ENCODE peak calls at places on chromosomes 2 and 18, in six cellular contexts. B, C, I, D, K and P are unnamed samples.

GRCh38 chr2:191572319-191572718 is 105.6 kb upstream of the NABP1 start:
- DNase-seq in B (no peak), C (no peak), I (no peak), D (no peak), K (no peak), P (no peak)

GRCh38 chr2:111219285-111219684 is 98.6 kb downstream of the BCL2L11 start:
- DNase-seq in B (no peak), C (no peak), I (no peak), D (peak), K (no peak), P (no peak)

GRCh38 chr2:229287836-229288235 is 16.7 kb upstream of the PID1 start:
- DNase-seq in B (no peak), C (no peak), I (no peak), D (no peak), K (no peak), P (no peak)

GRCh38 chr2:216560695-216561370 is 62.2 kb downstream of the RPL37A start:
- DNase-seq in B (no peak), C (peak), I (no peak), D (no peak), K (no peak), P (no peak)

GRCh38 chr18:74489631-74490030 is 6.5 kb upstream of the CNDP2 start:
- DNase-seq in B (no peak), C (peak), I (no peak), D (no peak), K (no peak), P (no peak)

GRCh38 chr2:121049921-121050585 is 234.9 kb downstream of the TFCP2L1 start:
- DNase-seq in B (no peak), C (no peak), I (no peak), D (no peak), K (peak), P (no peak)

GRCh38 chr18:62531078-62531477 is 8.3 kb downstream of the ZCCHC2 start:
- DNase-seq in B (no peak), C (no peak), I (no peak), D (no peak), K (no peak), P (no peak)

GRCh38 chr2:233353769-233354499 is at the start of gene DGKD:
- DNase-seq in B (peak), C (no peak), I (no peak), D (peak), K (peak), P (no peak)

GRCh38 chr2:64524604-64525322 is 635 bp downstream of the AFTPH start:
- DNase-seq in B (peak), C (no peak), I (no peak), D (peak), K (no peak), P (no peak)

GRCh38 chr2:237833546-237833945 is 25.9 kb upstream of the RAMP1 start:
- DNase-seq in B (no peak), C (peak), I (no peak), D (no peak), K (no peak), P (no peak)

GRCh38 chr2:84038866-84039265 is 420.2 kb downstream of the SUCLG1 start:
- DNase-seq in B (no peak), C (no peak), I (no peak), D (no peak), K (no peak), P (no peak)

GRCh38 chr18:74116628-74117554 is 30.7 kb downstream of the FBXO15 start:
- DNase-seq in B (peak), C (peak), I (no peak), D (peak), K (no peak), P (no peak)

GRCh38 chr2:111698743-111699554 is 185.0 kb downstream of the ANAPC1 start:
- DNase-seq in B (peak), C (peak), I (peak), D (peak), K (peak), P (peak)

GRCh38 chr2:174491947-174492346 is 5.1 kb upstream of the GPR155 start:
- DNase-seq in B (no peak), C (no peak), I (no peak), D (no peak), K (no peak), P (no peak)

GRCh38 chr18:22378672-22379282 is 38.9 kb downstream of the CTAGE1 start:
- DNase-seq in B (peak), C (no peak), I (no peak), D (peak), K (no peak), P (no peak)

GRCh38 chr2:65431417-65432226 is 777 bp downstream of the SPRED2 start:
- DNase-seq in B (peak), C (no peak), I (no peak), D (peak), K (peak), P (no peak)

GRCh38 chr18:5036523-5036922 is 160.5 kb downstream of the AKAIN1 start:
- DNase-seq in B (no peak), C (no peak), I (no peak), D (peak), K (no peak), P (no peak)

GRCh38 chr2:70261501-70261900 is 3.6 kb downstream of the PCYOX1 start:
- DNase-seq in B (peak), C (no peak), I (no peak), D (no peak), K (no peak), P (no peak)

GRCh38 chr18:28032177-28032576 is 144.8 kb downstream of the CDH2 start:
- DNase-seq in B (peak), C (no peak), I (no peak), D (no peak), K (no peak), P (no peak)

GRCh38 chr2:46158661-46159060 is 138.5 kb upstream of the EPAS1 start:
- DNase-seq in B (peak), C (no peak), I (no peak), D (no peak), K (no peak), P (no peak)

GRCh38 chr2:210593166-210593565 is 36.8 kb downstream of the CPS1 start:
- DNase-seq in B (no peak), C (no peak), I (no peak), D (peak), K (no peak), P (no peak)

GRCh38 chr2:15896859-15897258 is 43.5 kb upstream of the MYCN start:
- DNase-seq in B (no peak), C (no peak), I (no peak), D (no peak), K (no peak), P (no peak)

GRCh38 chr2:142037744-142038143 is 93.1 kb downstream of the LRP1B start:
- DNase-seq in B (peak), C (no peak), I (no peak), D (peak), K (no peak), P (no peak)

GRCh38 chr2:164873096-164873670 is 31.6 kb upstream of the COBLL1 start:
- DNase-seq in B (no peak), C (no peak), I (no peak), D (no peak), K (no peak), P (no peak)

GRCh38 chr2:222178450-222178849 is 120.3 kb downstream of the PAX3 start:
- DNase-seq in B (no peak), C (no peak), I (no peak), D (no peak), K (no peak), P (no peak)

GRCh38 chr2:40434638-40435296 is 17.1 kb downstream of the SLC8A1 start:
- DNase-seq in B (peak), C (peak), I (peak), D (no peak), K (no peak), P (peak)

GRCh38 chr18:57813245-57813644 is 10.1 kb upstream of the ATP8B1 start:
- DNase-seq in B (peak), C (peak), I (peak), D (no peak), K (no peak), P (peak)

GRCh38 chr2:88729061-88729745 is 37.7 kb downstream of the RPIA start:
- DNase-seq in B (peak), C (no peak), I (peak), D (no peak), K (no peak), P (no peak)

GRCh38 chr2:119282966-119283511 is 59.4 kb downstream of the STEAP3 start:
- DNase-seq in B (peak), C (no peak), I (no peak), D (no peak), K (peak), P (no peak)

GRCh38 chr2:3492951-3493609 is 26.3 kb downstream of the ADI1 start:
- DNase-seq in B (no peak), C (peak), I (no peak), D (no peak), K (peak), P (peak)

GRCh38 chr2:27765621-27766286 is 5.8 kb upstream of the MRPL33 start:
- DNase-seq in B (no peak), C (no peak), I (no peak), D (no peak), K (peak), P (peak)

GRCh38 chr2:204738721-204739120 is 193.4 kb downstream of the PARD3B start:
- DNase-seq in B (no peak), C (peak), I (no peak), D (no peak), K (no peak), P (no peak)

GRCh38 chr2:15919716-15920444 is 20.5 kb upstream of the MYCN start:
- DNase-seq in B (peak), C (no peak), I (no peak), D (no peak), K (no peak), P (no peak)

GRCh38 chr2:120693121-120693520 is 42.5 kb upstream of the GLI2 start:
- DNase-seq in B (peak), C (no peak), I (no peak), D (no peak), K (no peak), P (no peak)

GRCh38 chr2:68756178-68756577 is 21.6 kb downstream of the ARHGAP25 start:
- DNase-seq in B (no peak), C (no peak), I (no peak), D (peak), K (no peak), P (no peak)

GRCh38 chr2:26976242-26976641 is 5.8 kb downstream of the MAPRE3 start:
- DNase-seq in B (peak), C (no peak), I (no peak), D (no peak), K (no peak), P (no peak)

GRCh38 chr2:428591-428990 is 140.7 kb upstream of the ALKAL2 start:
- DNase-seq in B (no peak), C (no peak), I (no peak), D (no peak), K (no peak), P (no peak)

GRCh38 chr2:182642328-182642727 is 73.7 kb upstream of the DNAJC10 start:
- DNase-seq in B (peak), C (no peak), I (no peak), D (peak), K (peak), P (no peak)

GRCh38 chr2:1437101-1437500 is 23.8 kb downstream of the TPO start:
- DNase-seq in B (no peak), C (no peak), I (no peak), D (no peak), K (no peak), P (no peak)

GRCh38 chr2:1437537-1437936 is 24.3 kb downstream of the TPO start:
- DNase-seq in B (no peak), C (no peak), I (no peak), D (no peak), K (no peak), P (no peak)

GRCh38 chr2:1440581-1440980 is 27.3 kb downstream of the TPO start:
- DNase-seq in B (no peak), C (no peak), I (no peak), D (no peak), K (no peak), P (no peak)

GRCh38 chr2:1432726-1433125 is 19.5 kb downstream of the TPO start:
- DNase-seq in B (no peak), C (no peak), I (no peak), D (no peak), K (no peak), P (no peak)

DNA sequence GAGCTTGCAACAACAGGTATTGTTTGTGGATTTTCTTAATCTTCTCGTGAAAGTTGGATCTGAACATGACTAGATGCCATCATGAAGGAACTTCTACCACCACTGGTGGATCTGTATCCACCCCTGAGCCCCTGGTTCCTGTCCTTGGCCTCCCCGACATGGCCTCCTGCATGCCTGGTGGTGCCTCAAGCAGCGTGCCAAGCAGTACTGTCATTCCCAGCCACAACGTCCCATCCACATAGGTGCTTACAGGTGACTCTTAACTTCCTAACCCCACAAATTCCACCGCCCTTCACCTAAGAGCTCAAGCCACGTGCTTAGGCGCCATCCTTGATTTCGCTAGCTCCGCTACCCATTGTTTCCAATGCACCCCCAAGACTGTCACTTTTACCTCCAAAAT is 23.1 kb downstream of the TPO start:
- DNase-seq in B (no peak), C (no peak), I (no peak), D (no peak), K (no peak), P (no peak)
- TF ChIP-seq CTCF in B (no peak), C (no peak), I (no peak), D (no peak), K (no peak), P (no peak)

GRCh38 chr2:29000954-29001353 is 19.9 kb downstream of the TOGARAM2 start:
- DNase-seq in B (no peak), C (no peak), I (no peak), D (no peak), K (no peak), P (no peak)

GRCh38 chr2:29001791-29002190 is 20.7 kb downstream of the TOGARAM2 start:
- DNase-seq in B (no peak), C (no peak), I (no peak), D (no peak), K (no peak), P (no peak)

GRCh38 chr2:28997847-28998735 is 17.0 kb downstream of the TOGARAM2 start:
- DNase-seq in B (no peak), C (no peak), I (no peak), D (no peak), K (no peak), P (no peak)

GRCh38 chr2:28997237-28997846 is 16.2 kb downstream of the TOGARAM2 start:
- DNase-seq in B (peak), C (no peak), I (no peak), D (no peak), K (peak), P (no peak)

DNA sequence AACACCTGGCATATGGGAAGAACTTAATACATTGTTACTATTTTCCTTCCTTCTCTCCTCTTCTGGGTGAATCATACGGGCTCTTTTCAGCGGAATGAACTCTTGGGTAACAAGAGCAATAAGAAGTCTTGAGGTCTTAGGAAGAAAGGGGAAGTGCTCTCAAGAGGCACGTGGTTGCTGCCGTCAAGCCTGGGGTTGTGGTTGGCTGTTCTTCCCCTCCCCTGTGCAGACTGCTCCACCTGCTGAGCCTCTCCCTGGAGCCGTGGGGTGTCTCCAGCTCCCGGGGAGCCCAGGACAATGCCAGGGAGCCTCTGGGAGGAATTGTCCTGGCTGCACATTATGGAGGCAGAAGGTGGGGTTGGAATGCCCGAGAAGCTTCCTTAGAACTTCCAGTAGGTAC is 19.4 kb downstream of the TOGARAM2 start:
- DNase-seq in B (no peak), C (no peak), I (no peak), D (no peak), K (peak), P (no peak)
- H3K4me3 ChIP-seq in B (no peak), C (no peak), I (no peak), D (no peak), K (no peak), P (no peak)

GRCh38 chr2:178193823-178194599 is at the start of gene OSBPL6:
- DNase-seq in B (peak), C (no peak), I (peak), D (peak), K (peak), P (peak)
- TF ChIP-seq CTCF in B (peak), C (no peak), I (no peak), D (no peak), K (peak), P (no peak)

GRCh38 chr18:12279781-12280531 is 25.8 kb downstream of the CIDEA start:
- DNase-seq in B (no peak), C (no peak), I (no peak), D (no peak), K (no peak), P (no peak)
- H3K4me3 ChIP-seq in B (no peak), C (no peak), I (peak), D (no peak), K (peak), P (no peak)

DNA sequence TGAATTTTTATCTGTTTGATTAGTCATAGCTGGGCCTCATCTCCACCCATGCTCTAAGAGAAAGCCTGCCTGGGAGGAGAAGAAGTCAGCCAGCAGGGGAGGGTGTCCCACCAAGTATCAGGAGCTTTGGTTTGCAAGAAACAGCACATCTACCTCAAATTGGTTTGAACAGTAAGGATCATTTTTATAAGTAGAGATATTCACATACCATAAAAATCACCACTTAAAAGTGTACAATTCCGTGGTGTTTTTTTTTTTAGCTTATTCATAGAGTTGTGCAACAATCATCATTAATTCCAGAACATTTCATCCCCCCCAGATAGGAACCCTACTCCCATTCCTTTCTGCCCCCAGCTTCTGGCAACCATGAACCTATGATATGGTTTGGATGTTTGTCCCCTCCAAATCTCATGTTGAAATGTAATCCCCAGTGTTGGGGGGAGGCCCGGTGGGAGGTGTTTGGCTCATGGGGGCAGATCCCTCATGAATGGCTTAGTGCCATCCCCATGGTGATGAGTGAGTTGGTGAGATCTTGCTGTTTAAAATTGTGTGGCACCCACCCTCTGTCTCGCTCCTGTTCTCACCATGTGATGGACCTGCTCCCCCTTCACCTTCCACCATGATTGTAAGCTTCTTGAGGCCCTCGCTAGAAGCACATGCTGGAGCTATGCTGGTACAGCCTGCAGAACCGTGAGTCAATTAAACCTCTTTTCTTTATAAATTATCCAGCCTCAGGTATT is 36.2 kb upstream of the HS6ST1 start:
- DNase-seq in B (no peak), C (no peak), I (no peak), D (no peak), K (no peak), P (no peak)
- TF ChIP-seq CTCF in B (no peak), C (peak), I (peak), D (no peak), K (no peak), P (no peak)

DNA sequence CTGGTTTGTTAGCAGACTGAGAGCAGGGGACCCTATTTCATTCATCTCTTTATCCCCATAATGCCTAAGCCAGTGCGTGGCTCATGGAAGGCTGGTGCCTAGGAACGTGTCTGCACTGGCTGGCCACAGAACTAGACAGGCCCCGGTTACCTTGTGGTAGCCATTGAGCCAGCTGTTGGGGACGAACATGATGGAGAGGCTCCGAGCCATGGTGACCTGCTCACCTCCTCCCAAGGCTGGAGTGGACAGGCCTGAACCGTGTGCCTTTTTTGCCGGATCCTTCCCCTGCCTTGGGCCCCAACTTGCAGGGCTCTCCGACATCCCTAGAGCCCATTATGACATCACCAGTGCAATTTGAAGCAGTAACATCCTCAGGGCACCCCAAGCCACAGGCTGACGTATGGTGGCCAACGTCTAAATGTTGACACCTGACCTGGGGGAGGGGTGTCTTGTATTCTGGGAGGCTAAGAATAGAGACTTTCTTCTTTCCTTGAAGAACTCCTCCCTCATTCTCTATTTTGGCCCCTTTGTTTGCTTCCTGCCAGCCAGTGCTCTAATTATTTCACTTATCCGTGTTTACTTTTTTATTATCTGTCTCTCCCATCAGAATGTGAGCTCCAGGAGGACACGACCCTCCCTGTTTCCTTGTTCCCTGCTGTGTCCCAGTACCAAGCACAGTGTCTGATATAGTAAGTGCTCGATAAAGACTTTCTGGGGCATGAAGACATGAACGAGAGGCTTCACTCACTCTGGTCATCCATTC is 12.2 kb upstream of the DNPEP start:
- DNase-seq in B (no peak), C (no peak), I (no peak), D (no peak), K (no peak), P (no peak)
- H3K4me3 ChIP-seq in B (peak), C (no peak), I (no peak), D (no peak), K (no peak), P (no peak)

DNA sequence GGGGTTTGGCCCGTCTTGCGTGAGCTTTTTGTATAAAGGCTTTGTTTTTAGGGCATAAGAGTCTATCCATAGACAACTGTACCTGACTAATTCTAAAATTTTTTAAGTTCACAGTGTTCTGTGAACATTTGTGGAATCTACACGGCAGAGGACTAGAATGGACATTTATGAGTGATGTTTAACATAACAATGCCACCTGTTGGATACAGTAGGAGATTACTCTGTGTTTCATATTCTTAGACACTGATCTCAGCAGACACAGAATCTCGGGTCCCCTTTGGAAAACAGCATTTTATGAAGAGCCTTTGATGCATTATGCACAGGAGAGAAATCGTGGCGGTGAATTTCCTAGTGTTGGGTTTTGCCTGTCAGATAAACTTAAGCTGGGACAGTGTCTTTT is 752.2 kb downstream of the DPP10 start:
- DNase-seq in B (peak), C (no peak), I (no peak), D (no peak), K (no peak), P (no peak)
- TF ChIP-seq CTCF in B (peak), C (no peak), I (no peak), D (no peak), K (no peak), P (no peak)